ENCODE peak calls at places on chromosomes 16 and 17, in eight cellular contexts. I is BJ, L is WERI-Rb-1, T is left cardiac atrium, M is body of pancreas, B is left ventricle myocardium superior, Y is AG09319, J is glomerular endothelial cell. H is an unnamed sample.

GRCh38 chr17:48878920-48879898 is 13.4 kb upstream of the ATP5MC1 start:
- DNase-seq in I (no peak), L (peak; percentile 71), T (no peak), M (peak; percentile 65), B (no peak), Y (peak; percentile 15), J (peak; percentile 48), H (peak; percentile 25)

GRCh38 chr17:47967607-47968252 is 3.2 kb upstream of the CDK5RAP3 start:
- DNase-seq in I (no peak), L (no peak), T (no peak), M (peak; percentile 87), B (no peak), Y (no peak), J (no peak), H (peak; percentile 87)

GRCh38 chr17:50947844-50948514 is 81.8 kb upstream of the TOB1 start:
- DNase-seq in I (no peak), L (no peak), T (peak; percentile 68), M (peak; percentile 95), B (peak; percentile 80), Y (no peak), J (no peak), H (no peak)

GRCh38 chr17:34741967-34742366 is 162.6 kb downstream of the TMEM132E start:
- DNase-seq in I (no peak), L (no peak), T (no peak), M (no peak), B (no peak), Y (no peak), J (no peak), H (no peak)

GRCh38 chr16:16014329-16015224 is 65.2 kb downstream of the ABCC1 start:
- DNase-seq in I (no peak), L (no peak), T (peak; percentile 76), M (peak; percentile 64), B (peak; percentile 72), Y (no peak), J (no peak), H (no peak)

GRCh38 chr17:68972119-68972704 is 17.0 kb upstream of the ABCA8 start:
- DNase-seq in I (no peak), L (no peak), T (no peak), M (no peak), B (no peak), Y (peak; percentile 4), J (peak; percentile 23), H (no peak)

GRCh38 chr17:6328279-6328678 is 106.6 kb downstream of the AIPL1 start:
- DNase-seq in I (no peak), L (no peak), T (no peak), M (no peak), B (no peak), Y (no peak), J (no peak), H (no peak)

GRCh38 chr17:71699907-71700306 is 420.9 kb upstream of the SOX9 start:
- DNase-seq in I (no peak), L (no peak), T (no peak), M (no peak), B (no peak), Y (no peak), J (no peak), H (no peak)

GRCh38 chr16:11857161-11857560 is 5.8 kb upstream of the RSL1D1 start:
- DNase-seq in I (no peak), L (no peak), T (no peak), M (no peak), B (no peak), Y (no peak), J (no peak), H (no peak)

GRCh38 chr17:49779730-49780220 is 8.7 kb upstream of the KAT7 start:
- DNase-seq in I (peak; percentile 68), L (peak; percentile 58), T (no peak), M (peak; percentile 32), B (no peak), Y (peak; percentile 49), J (no peak), H (peak; percentile 58)

GRCh38 chr16:887846-888245 is 82.9 kb downstream of the LMF1 start:
- DNase-seq in I (no peak), L (no peak), T (peak; percentile 16), M (no peak), B (peak; percentile 23), Y (no peak), J (no peak), H (no peak)

GRCh38 chr16:77297996-77298637 is 98.9 kb downstream of the SYCE1L start:
- DNase-seq in I (no peak), L (no peak), T (no peak), M (no peak), B (no peak), Y (no peak), J (no peak), H (peak; percentile 56)

GRCh38 chr16:56352351-56353053 is 72.8 kb downstream of the AMFR start:
- DNase-seq in I (no peak), L (no peak), T (no peak), M (peak; percentile 10), B (no peak), Y (no peak), J (no peak), H (no peak)

GRCh38 chr17:57442914-57443571 is 186.7 kb downstream of the MSI2 start:
- DNase-seq in I (no peak), L (no peak), T (peak; percentile 59), M (no peak), B (peak; percentile 69), Y (no peak), J (no peak), H (peak; percentile 18)

GRCh38 chr16:4694664-4695451 is 1.5 kb downstream of the NUDT16L1 start:
- DNase-seq in I (no peak), L (no peak), T (peak; percentile 63), M (no peak), B (peak; percentile 75), Y (no peak), J (no peak), H (no peak)

GRCh38 chr16:50172195-50172922 is 19.3 kb downstream of the TENT4B start:
- DNase-seq in I (no peak), L (no peak), T (no peak), M (no peak), B (no peak), Y (no peak), J (no peak), H (no peak)

GRCh38 chr16:893360-893759 is 77.4 kb downstream of the LMF1 start:
- DNase-seq in I (no peak), L (peak; percentile 54), T (no peak), M (no peak), B (no peak), Y (no peak), J (no peak), H (no peak)

GRCh38 chr17:71287246-71287828 is 833.5 kb upstream of the SOX9 start:
- DNase-seq in I (no peak), L (no peak), T (no peak), M (no peak), B (no peak), Y (no peak), J (no peak), H (no peak)

GRCh38 chr17:4006165-4006589 is 41.9 kb upstream of the ATP2A3 start:
- DNase-seq in I (no peak), L (no peak), T (no peak), M (no peak), B (no peak), Y (no peak), J (no peak), H (no peak)

GRCh38 chr17:41800601-41801373 is 11.0 kb downstream of the P3H4 start:
- DNase-seq in I (no peak), L (no peak), T (peak; percentile 43), M (no peak), B (no peak), Y (no peak), J (no peak), H (peak; percentile 77)

GRCh38 chr17:5422505-5422904 is 2.5 kb downstream of the RPAIN start:
- DNase-seq in I (no peak), L (no peak), T (no peak), M (no peak), B (no peak), Y (no peak), J (no peak), H (peak; percentile 77)

GRCh38 chr16:30941600-30942420 is 7.1 kb upstream of the ORAI3 start:
- DNase-seq in I (no peak), L (peak; percentile 83), T (peak; percentile 80), M (peak; percentile 87), B (peak; percentile 83), Y (no peak), J (no peak), H (peak; percentile 50)